ENCODE peak calls at places on chromosomes 2 and 18, in eight cellular contexts. One of them, this sample, is unnamed. For H3K4me1, the result is how much of the 10 kb centered on the place peaks cover.

GRCh38 chr18:1383465-1383864 is 478.8 kb downstream of the ADCYAP1 start:
- DNase-seq in heart right ventricle: no peak
- DNase-seq in Panc1: no peak
- DNase-seq in heart left ventricle: no peak
- DNase-seq in cardiac muscle cell: no peak
- DNase-seq in colonic mucosa: no peak
- DNase-seq in PC-9: no peak
- DNase-seq in spleen: no peak
- DNase-seq in this sample: no peak

GRCh38 chr2:222248256-222248655 is 50.5 kb downstream of the PAX3 start:
- DNase-seq in colonic mucosa: no peak
- DNase-seq in PC-9: no peak
- DNase-seq in heart right ventricle: no peak
- DNase-seq in cardiac muscle cell: no peak
- DNase-seq in spleen: no peak
- DNase-seq in Panc1: no peak
- DNase-seq in heart left ventricle: no peak
- DNase-seq in this sample: no peak

GRCh38 chr18:13982136-13982535 is 66.8 kb upstream of the MC2R start:
- DNase-seq in heart left ventricle: no peak
- DNase-seq in Panc1: no peak
- DNase-seq in PC-9: no peak
- DNase-seq in heart right ventricle: no peak
- DNase-seq in spleen: no peak
- DNase-seq in colonic mucosa: no peak
- DNase-seq in cardiac muscle cell: no peak
- DNase-seq in this sample: no peak

GRCh38 chr2:109523121-109523520 is 90.6 kb downstream of the SEPTIN10 start:
- DNase-seq in colonic mucosa: no peak
- DNase-seq in PC-9: no peak
- DNase-seq in heart left ventricle: no peak
- DNase-seq in Panc1: no peak
- DNase-seq in spleen: peak
- DNase-seq in heart right ventricle: no peak
- DNase-seq in cardiac muscle cell: no peak
- DNase-seq in this sample: no peak

GRCh38 chr2:149826471-149827125 is 239.0 kb upstream of the MMADHC start:
- DNase-seq in Panc1: no peak
- DNase-seq in spleen: no peak
- DNase-seq in heart left ventricle: no peak
- DNase-seq in cardiac muscle cell: peak
- DNase-seq in colonic mucosa: no peak
- DNase-seq in heart right ventricle: no peak
- DNase-seq in PC-9: no peak
- DNase-seq in this sample: no peak

GRCh38 chr2:215531284-215531683 is 95.4 kb upstream of the FN1 start:
- DNase-seq in colonic mucosa: no peak
- DNase-seq in spleen: no peak
- DNase-seq in heart right ventricle: no peak
- DNase-seq in cardiac muscle cell: peak
- DNase-seq in Panc1: no peak
- DNase-seq in PC-9: no peak
- DNase-seq in heart left ventricle: no peak
- DNase-seq in this sample: peak

GRCh38 chr2:238521870-238522269 is 95.1 kb downstream of the ASB1 start:
- DNase-seq in PC-9: no peak
- DNase-seq in heart left ventricle: no peak
- DNase-seq in colonic mucosa: no peak
- DNase-seq in spleen: no peak
- DNase-seq in cardiac muscle cell: no peak
- DNase-seq in heart right ventricle: no peak
- DNase-seq in Panc1: no peak
- DNase-seq in this sample: no peak

GRCh38 chr2:232295971-232296370 is 82.6 kb upstream of the ALPP start:
- DNase-seq in spleen: no peak
- DNase-seq in heart right ventricle: no peak
- DNase-seq in PC-9: peak
- DNase-seq in heart left ventricle: no peak
- DNase-seq in cardiac muscle cell: no peak
- DNase-seq in Panc1: no peak
- DNase-seq in colonic mucosa: no peak
- DNase-seq in this sample: no peak

GRCh38 chr2:28904295-28904694 is 9.8 kb downstream of the WDR43 start:
- DNase-seq in colonic mucosa: no peak
- DNase-seq in heart right ventricle: no peak
- DNase-seq in spleen: no peak
- DNase-seq in Panc1: no peak
- DNase-seq in PC-9: peak
- DNase-seq in heart left ventricle: no peak
- DNase-seq in cardiac muscle cell: peak
- DNase-seq in this sample: peak

GRCh38 chr18:70195852-70196434 is 9.5 kb downstream of the RTTN start:
- DNase-seq in Panc1: no peak
- DNase-seq in heart left ventricle: no peak
- DNase-seq in colonic mucosa: peak
- DNase-seq in heart right ventricle: no peak
- DNase-seq in cardiac muscle cell: peak
- DNase-seq in PC-9: peak
- DNase-seq in spleen: no peak
- DNase-seq in this sample: peak

GRCh38 chr2:37852585-37853014 is 72.5 kb upstream of the RMDN2 start:
- DNase-seq in spleen: no peak
- DNase-seq in heart left ventricle: no peak
- DNase-seq in Panc1: no peak
- DNase-seq in cardiac muscle cell: no peak
- DNase-seq in colonic mucosa: no peak
- DNase-seq in heart right ventricle: no peak
- DNase-seq in PC-9: no peak
- DNase-seq in this sample: no peak

GRCh38 chr2:201955231-201955630 is 78.4 kb upstream of the FZD7 start:
- DNase-seq in colonic mucosa: no peak
- DNase-seq in cardiac muscle cell: no peak
- DNase-seq in PC-9: no peak
- DNase-seq in heart left ventricle: no peak
- DNase-seq in Panc1: no peak
- DNase-seq in heart right ventricle: no peak
- DNase-seq in spleen: no peak
- DNase-seq in this sample: no peak

GRCh38 chr18:37565985-37566478 is 434 bp upstream of the CELF4 start:
- DNase-seq in heart right ventricle: peak
- DNase-seq in PC-9: no peak
- DNase-seq in spleen: peak
- DNase-seq in cardiac muscle cell: peak
- DNase-seq in colonic mucosa: no peak
- DNase-seq in heart left ventricle: peak
- DNase-seq in Panc1: no peak
- DNase-seq in this sample: peak

GRCh38 chr2:241924909-241925250 is 55.4 kb downstream of the RTP5 start:
- DNase-seq in PC-9: no peak
- DNase-seq in colonic mucosa: no peak
- DNase-seq in spleen: peak
- DNase-seq in Panc1: no peak
- DNase-seq in heart left ventricle: no peak
- DNase-seq in cardiac muscle cell: no peak
- DNase-seq in heart right ventricle: no peak
- DNase-seq in this sample: no peak

GRCh38 chr18:46946656-46947282 is 29.4 kb downstream of the KATNAL2 start:
- DNase-seq in PC-9: no peak
- DNase-seq in spleen: peak
- DNase-seq in heart left ventricle: peak
- DNase-seq in Panc1: no peak
- DNase-seq in cardiac muscle cell: peak
- DNase-seq in heart right ventricle: peak
- DNase-seq in colonic mucosa: peak
- DNase-seq in this sample: peak

DNA sequence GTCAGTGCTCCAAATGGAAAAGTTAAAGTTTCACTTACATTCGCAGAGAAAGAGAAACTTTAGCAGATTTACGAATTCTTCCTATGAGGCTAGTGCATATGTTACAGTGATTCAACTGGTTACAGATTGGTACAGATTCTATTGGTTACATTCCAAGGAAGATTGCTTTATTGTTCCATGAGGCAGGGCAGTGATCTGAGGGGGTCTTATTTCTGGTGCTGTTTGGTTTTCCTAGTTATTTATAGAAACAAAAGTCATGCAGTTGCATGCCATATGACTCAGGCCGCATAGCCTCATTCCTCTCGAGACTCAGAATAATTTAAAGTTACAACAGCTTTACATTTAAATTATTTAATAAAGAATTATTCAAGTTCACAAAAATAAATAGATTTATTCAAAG is 385.4 kb upstream of the SYT4 start:
- DNase-seq in PC-9: no peak
- DNase-seq in cardiac muscle cell: peak
- DNase-seq in heart left ventricle: no peak
- DNase-seq in Panc1: no peak
- DNase-seq in colonic mucosa: no peak
- DNase-seq in spleen: no peak
- DNase-seq in heart right ventricle: no peak
- DNase-seq in this sample: peak
- H3K27ac ChIP-seq in PC-9: no peak
- H3K27ac ChIP-seq in cardiac muscle cell: no peak
- H3K27ac ChIP-seq in heart left ventricle: no peak
- H3K27ac ChIP-seq in Panc1: no peak
- H3K27ac ChIP-seq in colonic mucosa: no peak
- H3K27ac ChIP-seq in spleen: no peak
- H3K27ac ChIP-seq in heart right ventricle: no peak
- H3K27ac ChIP-seq in this sample: no peak

DNA sequence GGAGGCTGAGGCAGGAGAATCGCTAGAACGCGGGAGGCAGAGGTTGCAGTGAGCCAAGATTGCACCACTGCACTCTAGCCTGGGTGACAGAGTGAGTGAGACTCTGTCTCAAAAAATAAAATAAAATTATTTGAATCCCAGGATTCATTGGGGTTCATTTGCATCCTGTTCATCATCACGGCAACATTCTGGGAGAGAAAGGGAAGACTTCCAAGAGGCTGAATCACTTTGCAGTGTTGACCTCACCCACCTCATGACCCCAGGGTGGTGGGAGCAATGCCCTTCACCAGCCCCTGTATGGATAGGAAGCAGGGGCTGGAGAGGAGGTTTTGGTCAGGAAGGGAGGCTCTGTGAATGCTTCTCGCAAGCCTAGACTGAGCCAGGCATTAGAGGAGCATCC is 195.6 kb downstream of the CTIF start:
- DNase-seq in Panc1: no peak
- DNase-seq in colonic mucosa: no peak
- DNase-seq in cardiac muscle cell: no peak
- DNase-seq in spleen: no peak
- DNase-seq in heart right ventricle: no peak
- DNase-seq in heart left ventricle: no peak
- DNase-seq in PC-9: no peak
- DNase-seq in this sample: peak
- TF ChIP-seq CTCF in Panc1: no peak
- TF ChIP-seq CTCF in colonic mucosa: no peak
- TF ChIP-seq CTCF in cardiac muscle cell: no peak
- TF ChIP-seq CTCF in spleen: no peak
- TF ChIP-seq CTCF in heart right ventricle: no peak
- TF ChIP-seq CTCF in heart left ventricle: no peak
- TF ChIP-seq CTCF in PC-9: no peak
- TF ChIP-seq CTCF in this sample: no peak

GRCh38 chr18:3594760-3595241 is 144.8 kb downstream of the TGIF1 start:
- DNase-seq in spleen: no peak
- DNase-seq in Panc1: no peak
- DNase-seq in cardiac muscle cell: peak
- DNase-seq in heart left ventricle: no peak
- DNase-seq in colonic mucosa: peak
- DNase-seq in heart right ventricle: no peak
- DNase-seq in PC-9: peak
- DNase-seq in this sample: peak

GRCh38 chr18:3597159-3597977 is 147.4 kb downstream of the TGIF1 start:
- DNase-seq in heart right ventricle: no peak
- DNase-seq in colonic mucosa: no peak
- DNase-seq in spleen: no peak
- DNase-seq in heart left ventricle: no peak
- DNase-seq in PC-9: no peak
- DNase-seq in cardiac muscle cell: no peak
- DNase-seq in Panc1: no peak
- DNase-seq in this sample: no peak

GRCh38 chr18:3593904-3594759 is 144.2 kb downstream of the TGIF1 start:
- DNase-seq in spleen: peak
- DNase-seq in heart left ventricle: peak
- DNase-seq in cardiac muscle cell: peak
- DNase-seq in heart right ventricle: peak
- DNase-seq in Panc1: peak
- DNase-seq in PC-9: peak
- DNase-seq in colonic mucosa: peak
- DNase-seq in this sample: peak

GRCh38 chr18:3596324-3597158 is 146.6 kb downstream of the TGIF1 start:
- DNase-seq in cardiac muscle cell: no peak
- DNase-seq in colonic mucosa: peak
- DNase-seq in heart right ventricle: peak
- DNase-seq in heart left ventricle: peak
- DNase-seq in Panc1: no peak
- DNase-seq in spleen: peak
- DNase-seq in PC-9: peak
- DNase-seq in this sample: no peak

GRCh38 chr18:3595282-3596273 is 145.6 kb downstream of the TGIF1 start:
- DNase-seq in PC-9: peak
- DNase-seq in cardiac muscle cell: peak
- DNase-seq in heart left ventricle: no peak
- DNase-seq in Panc1: peak
- DNase-seq in heart right ventricle: no peak
- DNase-seq in colonic mucosa: peak
- DNase-seq in spleen: no peak
- DNase-seq in this sample: peak
- H3K4me1 ChIP-seq in PC-9: half or more
- H3K4me1 ChIP-seq in cardiac muscle cell: under half
- H3K4me1 ChIP-seq in heart left ventricle: under half
- H3K4me1 ChIP-seq in Panc1: half or more
- H3K4me1 ChIP-seq in heart right ventricle: under half
- H3K4me1 ChIP-seq in colonic mucosa: under half
- H3K4me1 ChIP-seq in spleen: half or more
- H3K4me1 ChIP-seq in this sample: under half

DNA sequence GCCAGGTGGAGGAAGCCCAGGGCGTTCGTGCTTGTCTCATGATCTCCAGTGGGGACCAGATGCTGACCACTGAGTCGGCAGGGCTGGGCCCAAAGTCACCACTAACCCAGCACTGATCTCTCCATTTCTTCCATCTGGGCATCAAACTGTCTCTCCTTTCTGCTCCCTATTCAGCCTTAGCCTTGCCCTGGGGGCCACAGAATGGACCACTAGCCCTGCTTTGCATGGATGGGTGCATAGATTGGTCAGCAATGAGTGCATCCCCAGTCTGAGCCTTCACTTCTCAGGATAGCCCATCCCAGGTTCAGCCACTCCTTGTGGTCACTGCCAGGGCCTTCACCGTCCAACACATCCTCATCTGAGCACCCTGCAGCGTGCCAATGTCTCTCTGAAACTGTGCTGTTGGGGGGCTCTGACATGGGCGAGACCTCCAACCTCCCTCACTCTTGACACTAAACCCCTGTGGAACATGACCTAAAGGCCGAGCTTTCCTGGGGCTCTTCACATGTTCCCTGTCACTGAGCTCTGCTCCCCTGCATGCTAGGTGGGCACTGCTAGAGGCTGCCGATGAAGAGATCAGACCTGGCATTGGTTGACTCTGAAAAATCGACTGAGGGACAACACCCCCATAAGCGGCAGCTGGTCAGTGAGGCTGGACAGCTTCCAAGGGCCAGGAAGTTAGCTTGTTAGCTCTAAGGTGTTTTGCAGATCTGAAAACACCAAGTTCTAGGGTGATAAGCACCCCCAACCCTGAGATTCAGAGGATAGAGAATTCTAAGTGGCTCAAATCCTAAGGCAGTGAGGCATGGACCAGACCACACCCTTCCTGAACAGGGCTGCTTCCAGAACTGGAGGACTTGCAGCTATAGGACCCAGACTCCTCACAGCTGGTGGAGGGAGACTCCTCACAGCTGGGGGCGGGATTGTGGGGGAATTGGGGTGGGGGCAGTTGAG is 61.7 kb downstream of the HS1BP3 start:
- DNase-seq in colonic mucosa: no peak
- DNase-seq in spleen: peak
- DNase-seq in PC-9: no peak
- DNase-seq in cardiac muscle cell: no peak
- DNase-seq in heart left ventricle: no peak
- DNase-seq in heart right ventricle: peak
- DNase-seq in Panc1: no peak
- DNase-seq in this sample: no peak
- H3K27ac ChIP-seq in colonic mucosa: no peak
- H3K27ac ChIP-seq in spleen: no peak
- H3K27ac ChIP-seq in PC-9: no peak
- H3K27ac ChIP-seq in cardiac muscle cell: no peak
- H3K27ac ChIP-seq in heart left ventricle: no peak
- H3K27ac ChIP-seq in heart right ventricle: peak
- H3K27ac ChIP-seq in Panc1: peak
- H3K27ac ChIP-seq in this sample: no peak

This sample was measured in foreskin keratinocyte.